ENCODE peak calls at places on chromosomes 11 and 22, in six cellular contexts. W, V, Z, L, C and B are unnamed samples.

GRCh38 chr11:65013130-65013691 is 749 bp upstream of the ARL2 start:
- DNase-seq in W (peak; percentile 81), Z (no peak), L (peak; percentile 96), C (peak; percentile 87), V (peak; percentile 96), B (no peak)

GRCh38 chr22:19816372-19817119 is 38.1 kb downstream of the GNB1L start:
- DNase-seq in C (no peak), V (no peak), L (no peak), Z (no peak), W (no peak), B (no peak)

GRCh38 chr11:20634044-20634443 is 34.6 kb downstream of the SLC6A5 start:
- DNase-seq in V (no peak), C (no peak), W (no peak), Z (no peak), L (no peak), B (no peak)

GRCh38 chr22:38016182-38017078 is 32.1 kb upstream of the SOX10 start:
- DNase-seq in L (no peak), C (no peak), W (no peak), Z (no peak), V (no peak), B (no peak)

GRCh38 chr22:36867695-36868094 is 6.9 kb downstream of the NCF4 start:
- DNase-seq in L (no peak), C (no peak), V (no peak), W (no peak), Z (no peak), B (no peak)

GRCh38 chr22:38569972-38570840 is at the start of gene DMC1:
- DNase-seq in C (no peak), W (peak; percentile 82), L (peak; percentile 98), V (peak; percentile 81), Z (peak; percentile 98), B (peak; percentile 26)

GRCh38 chr11:117345039-117345438 is 17.4 kb downstream of the CEP164 start:
- DNase-seq in C (peak; percentile 51), L (no peak), Z (no peak), W (no peak), V (no peak), B (no peak)

GRCh38 chr11:27514558-27514957 is 8.0 kb upstream of the LIN7C start:
- DNase-seq in C (peak; percentile 32), L (no peak), W (peak; percentile 52), Z (no peak), V (no peak), B (no peak)

GRCh38 chr11:83284501-83285051 is 1.6 kb downstream of the CCDC90B start:
- DNase-seq in C (peak; percentile 1), W (no peak), V (no peak), Z (no peak), L (no peak), B (no peak)

GRCh38 chr11:611001-611996 is 4.5 kb downstream of the IRF7 start:
- DNase-seq in W (no peak), C (no peak), L (peak; percentile 75), Z (no peak), V (no peak), B (no peak)

GRCh38 chr11:74636633-74637184 is 44.3 kb downstream of the POLD3 start:
- DNase-seq in L (no peak), C (peak; percentile 84), Z (no peak), V (no peak), W (no peak), B (no peak)

GRCh38 chr22:36343070-36343719 is 44.6 kb downstream of the MYH9 start:
- DNase-seq in Z (no peak), L (no peak), V (no peak), C (no peak), W (no peak), B (no peak)

GRCh38 chr11:93559681-93560080 is 16.5 kb upstream of the SMCO4 start:
- DNase-seq in Z (no peak), V (no peak), C (no peak), L (no peak), W (no peak), B (no peak)

GRCh38 chr11:130124096-130124495 is 35.5 kb upstream of the ST14 start:
- DNase-seq in Z (peak; percentile 88), L (peak; percentile 85), V (peak; percentile 29), C (peak; percentile 85), W (peak; percentile 51), B (no peak)

GRCh38 chr11:81494431-81494830 is 1239.2 kb downstream of the FAM181B start:
- DNase-seq in C (no peak), W (no peak), L (no peak), Z (no peak), V (no peak), B (no peak)

GRCh38 chr22:39946571-39947407 is 13.4 kb upstream of the TMA7B start:
- DNase-seq in L (no peak), V (peak; percentile 31), C (no peak), Z (no peak), W (no peak), B (no peak)

GRCh38 chr22:46058591-46059519 is 81.9 kb upstream of the WNT7B start:
- DNase-seq in V (no peak), Z (no peak), L (peak; percentile 74), W (no peak), C (no peak), B (no peak)

GRCh38 chr11:67117667-67118058 is 1.4 kb upstream of the KDM2A start:
- DNase-seq in V (no peak), W (no peak), Z (no peak), L (peak; percentile 82), C (no peak), B (no peak)

GRCh38 chr11:21489735-21490134 is 703.1 kb upstream of the ANO5 start:
- DNase-seq in Z (no peak), V (no peak), W (no peak), L (no peak), C (no peak), B (no peak)

GRCh38 chr11:59207988-59208432 is 4.7 kb downstream of the MPEG1 start:
- DNase-seq in C (peak; percentile 39), Z (peak; percentile 57), W (no peak), L (no peak), V (peak; percentile 67), B (no peak)

GRCh38 chr11:2268911-2269600 is 1.3 kb downstream of the ASCL2 start:
- DNase-seq in C (no peak), W (no peak), Z (peak; percentile 44), V (peak; percentile 57), L (peak; percentile 92), B (no peak)

GRCh38 chr11:5737672-5738071 is 1.4 kb downstream of the OR56B1 start:
- DNase-seq in C (peak; percentile 54), V (no peak), Z (no peak), W (no peak), L (no peak), B (no peak)

GRCh38 chr11:119356349-119357031 is 10.0 kb upstream of the MFRP start:
- DNase-seq in W (no peak), Z (peak; percentile 91), L (peak; percentile 95), V (peak; percentile 78), C (no peak), B (no peak)

GRCh38 chr11:60860943-60861342 is 5.2 kb upstream of the PTGDR2 start:
- DNase-seq in Z (no peak), C (no peak), V (no peak), W (no peak), L (no peak), B (peak; percentile 95)

GRCh38 chr11:61630104-61630503 is 49.2 kb upstream of the SYT7 start:
- DNase-seq in Z (no peak), V (no peak), L (no peak), C (no peak), W (no peak), B (no peak)

GRCh38 chr11:112085822-112086421 is 634 bp downstream of the TIMM8B start:
- DNase-seq in W (no peak), L (no peak), V (no peak), Z (peak; percentile 39), C (no peak), B (no peak)

GRCh38 chr22:36397081-36397766 is 9.5 kb upstream of the MYH9 start:
- DNase-seq in L (no peak), C (no peak), W (no peak), Z (no peak), V (no peak), B (no peak)